ENCODE peak calls at places on chromosomes 12 and 14, in six cellular contexts. I is HepG2, O is K562, D is GM12878, E is SK-N-SH, M is H1. Z is an unnamed sample.

GRCh38 chr14:51619551-51619950 is 32.2 kb upstream of the FRMD6 start:
- DNase-seq in O (no peak), E (no peak), I (no peak), D (no peak), M (no peak), Z (no peak)

GRCh38 chr12:103495158-103495782 is 498 bp downstream of the C12orf42 start:
- DNase-seq in M (peak), D (no peak), O (peak), E (peak), I (no peak), Z (no peak)

GRCh38 chr14:50830044-50830931 is 674 bp downstream of the NIN start:
- DNase-seq in E (peak), O (peak), I (peak), D (peak), M (peak), Z (no peak)

GRCh38 chr12:46702581-46703344 is 123.0 kb downstream of the SLC38A4 start:
- DNase-seq in O (no peak), D (no peak), I (no peak), M (no peak), E (no peak), Z (no peak)

GRCh38 chr12:22160396-22161003 is 114.5 kb downstream of the CMAS start:
- DNase-seq in D (no peak), O (no peak), I (no peak), M (no peak), E (no peak), Z (no peak)

GRCh38 chr14:63897706-63898105 is 44.9 kb downstream of the SYNE2 start:
- DNase-seq in O (no peak), I (no peak), E (no peak), D (no peak), M (no peak), Z (no peak)

GRCh38 chr14:58280954-58281787 is 17.2 kb upstream of the ARID4A start:
- DNase-seq in E (peak), D (peak), O (peak), I (no peak), M (no peak), Z (peak)

GRCh38 chr12:20000229-20000869 is 368.0 kb upstream of the PDE3A start:
- DNase-seq in D (no peak), I (no peak), E (no peak), M (no peak), O (no peak), Z (no peak)

GRCh38 chr12:79000501-79000900 is 135.9 kb downstream of the SYT1 start:
- DNase-seq in D (no peak), O (no peak), M (no peak), E (no peak), I (no peak), Z (no peak)

DNA sequence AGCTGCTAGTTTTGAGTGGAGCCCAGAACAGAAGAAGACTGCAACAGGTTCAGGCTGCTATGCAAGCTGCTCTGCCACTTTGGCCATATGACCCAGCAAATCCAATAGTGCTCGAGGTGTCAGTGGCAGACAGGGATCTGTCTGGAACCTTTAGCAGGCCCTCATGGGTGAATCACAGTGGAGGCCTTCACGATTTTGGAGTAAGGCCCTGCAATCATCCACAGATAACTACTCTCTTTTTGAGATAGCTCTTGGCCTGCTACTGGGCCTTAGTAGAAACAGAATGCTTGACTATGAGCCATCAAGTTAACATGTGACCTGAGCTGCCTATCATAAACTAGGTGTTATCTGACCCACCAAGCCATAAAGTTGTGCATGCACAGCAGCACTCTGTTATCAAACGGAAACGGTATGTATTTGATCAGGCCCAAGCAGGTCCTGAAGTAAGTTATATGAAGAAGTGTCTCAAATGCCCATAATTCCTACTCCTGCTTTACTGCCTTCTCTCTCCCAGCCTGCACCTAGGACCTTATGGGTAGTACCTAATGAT is 116.9 kb upstream of the CCDC196 start:
- DNase-seq in I (no peak), D (no peak), E (no peak), M (no peak), O (no peak), Z (no peak)
- TF ChIP-seq GABPA in I (no peak), D (no peak), E (no peak), M (no peak), O (no peak), Z (no peak)

GRCh38 chr12:108298761-108299275 is 40.3 kb downstream of the CMKLR1 start:
- DNase-seq in O (no peak), I (no peak), D (no peak), E (no peak), M (no peak), Z (no peak)
- TF ChIP-seq POLR2AphosphoS5 in O (no peak), I (no peak), D (no peak), E (no peak), M (no peak), Z (no peak)

GRCh38 chr12:90253674-90254181 is 545.1 kb upstream of the ATP2B1 start:
- DNase-seq in D (peak), M (no peak), E (peak), I (no peak), O (no peak), Z (peak)
- TF ChIP-seq GABPA in D (peak), M (no peak), E (no peak), I (no peak), O (no peak), Z (peak)

GRCh38 chr12:109461846-109462766 is 15.0 kb downstream of the KCTD10 start:
- DNase-seq in D (no peak), O (no peak), E (peak), I (peak), M (no peak), Z (no peak)
- TF ChIP-seq POLR2AphosphoS5 in D (no peak), O (no peak), E (peak), I (no peak), M (no peak), Z (no peak)

GRCh38 chr14:28902930-28903329 is 136.3 kb downstream of the FOXG1 start:
- DNase-seq in E (no peak), O (no peak), M (no peak), D (no peak), I (no peak), Z (no peak)
- TF ChIP-seq GABPA in E (no peak), O (no peak), M (no peak), D (no peak), I (no peak), Z (no peak)

Z was measured in HL-60.